ENCODE peak calls at places on chromosomes 13 and 19, in six cellular contexts. A is omental fat pad, I is AG04450, X is right lobe of liver, H is mesothelial cell of epicardium, C is NCI-H510A treated with DMSO at 0.1 percent for 48 hours. B is an unnamed sample.

GRCh38 chr19:42573642-42574041 is 21.1 kb downstream of the CEACAM8 start:
- DNase-seq in A (no peak), I (no peak), X (no peak), H (no peak), C (no peak), B (no peak)

GRCh38 chr13:87331178-87331577 is 340.0 kb upstream of the SLITRK5 start:
- DNase-seq in A (no peak), I (no peak), X (peak), H (no peak), C (no peak), B (no peak)

GRCh38 chr19:2253106-2254051 is 2.8 kb downstream of the JSRP1 start:
- DNase-seq in A (no peak), I (no peak), X (no peak), H (no peak), C (no peak), B (no peak)

GRCh38 chr13:34591801-34592454 is 350.1 kb upstream of the NBEA start:
- DNase-seq in A (no peak), I (no peak), X (no peak), H (no peak), C (peak), B (no peak)

GRCh38 chr19:17323973-17324327 is 10.7 kb downstream of the ANO8 start:
- DNase-seq in A (no peak), I (no peak), X (no peak), H (no peak), C (no peak), B (no peak)

GRCh38 chr19:33904681-33905080 is 108.0 kb downstream of the KCTD15 start:
- DNase-seq in A (no peak), I (no peak), X (no peak), H (no peak), C (no peak), B (no peak)

GRCh38 chr19:4916292-4917082 is 7.2 kb downstream of the UHRF1 start:
- DNase-seq in A (no peak), I (no peak), X (no peak), H (no peak), C (no peak), B (peak)

GRCh38 chr13:40352807-40353562 is 313.5 kb downstream of the FOXO1 start:
- DNase-seq in A (no peak), I (no peak), X (no peak), H (peak), C (no peak), B (no peak)

GRCh38 chr19:40702337-40703012 is 12.0 kb upstream of the NUMBL start:
- DNase-seq in A (no peak), I (no peak), X (no peak), H (no peak), C (no peak), B (no peak)

GRCh38 chr19:38213911-38214625 is 10.0 kb downstream of the DPF1 start:
- DNase-seq in A (no peak), I (no peak), X (no peak), H (no peak), C (no peak), B (no peak)

GRCh38 chr19:35766571-35767104 is 8.7 kb downstream of the PROSER3 start:
- DNase-seq in A (no peak), I (no peak), X (peak), H (no peak), C (no peak), B (no peak)

GRCh38 chr19:55383279-55383788 is 758 bp downstream of the TMEM238 start:
- DNase-seq in A (no peak), I (no peak), X (no peak), H (no peak), C (no peak), B (no peak)

GRCh38 chr13:30341815-30342570 is 34.6 kb upstream of the KATNAL1 start:
- DNase-seq in A (no peak), I (peak), X (peak), H (peak), C (no peak), B (no peak)

GRCh38 chr19:35871611-35872010 is 3.2 kb downstream of the APLP1 start:
- DNase-seq in A (no peak), I (no peak), X (no peak), H (no peak), C (no peak), B (no peak)

GRCh38 chr13:27920677-27921420 is 1.0 kb downstream of the PDX1 start:
- DNase-seq in A (no peak), I (no peak), X (no peak), H (no peak), C (peak), B (peak)

GRCh38 chr19:38277549-38277948 is 13.2 kb downstream of the SPINT2 start:
- DNase-seq in A (no peak), I (no peak), X (no peak), H (no peak), C (no peak), B (no peak)

GRCh38 chr19:3785464-3785937 is 680 bp downstream of the MATK start:
- DNase-seq in A (no peak), I (no peak), X (no peak), H (no peak), C (no peak), B (no peak)

GRCh38 chr13:20824762-20825161 is 51.0 kb upstream of the EEF1AKMT1 start:
- DNase-seq in A (no peak), I (no peak), X (no peak), H (no peak), C (no peak), B (no peak)

GRCh38 chr13:94711561-94712286 is 621 bp downstream of the SOX21 start:
- DNase-seq in A (no peak), I (no peak), X (no peak), H (no peak), C (no peak), B (no peak)

GRCh38 chr19:12779162-12779993 is 4.0 kb upstream of the HOOK2 start:
- DNase-seq in A (no peak), I (no peak), X (no peak), H (no peak), C (no peak), B (no peak)

GRCh38 chr13:43021926-43022670 is 1.3 kb upstream of the DNAJC15 start:
- DNase-seq in A (no peak), I (no peak), X (no peak), H (no peak), C (no peak), B (no peak)

GRCh38 chr19:808176-808741 is 11.0 kb downstream of the PTBP1 start:
- DNase-seq in A (no peak), I (no peak), X (no peak), H (no peak), C (no peak), B (peak)

GRCh38 chr19:45768644-45769053 is 403 bp downstream of the SIX5 start:
- DNase-seq in A (no peak), I (no peak), X (no peak), H (no peak), C (peak), B (no peak)

GRCh38 chr19:677601-678380 is 1.6 kb downstream of the FSTL3 start:
- DNase-seq in A (no peak), I (no peak), X (no peak), H (no peak), C (no peak), B (no peak)

GRCh38 chr13:74695021-74695800 is 561.0 kb upstream of the KLF12 start:
- DNase-seq in A (no peak), I (no peak), X (no peak), H (no peak), C (no peak), B (no peak)

GRCh38 chr19:1411255-1412191 is 4.1 kb downstream of the DAZAP1 start:
- DNase-seq in A (no peak), I (no peak), X (no peak), H (no peak), C (no peak), B (no peak)

GRCh38 chr19:47729799-47730520 is 15.4 kb upstream of the NOP53 start:
- DNase-seq in A (peak), I (no peak), X (peak), H (no peak), C (no peak), B (no peak)

GRCh38 chr13:76222511-76222910 is 586.4 kb downstream of the LMO7 start:
- DNase-seq in A (no peak), I (no peak), X (no peak), H (no peak), C (no peak), B (no peak)

GRCh38 chr19:39223703-39224279 is 19.7 kb upstream of the SYCN start:
- DNase-seq in A (no peak), I (no peak), X (no peak), H (no peak), C (no peak), B (no peak)

GRCh38 chr19:12774588-12775555 is at the start of gene HOOK2:
- DNase-seq in A (no peak), I (no peak), X (peak), H (no peak), C (peak), B (no peak)

GRCh38 chr13:98142427-98143156 is at the start of gene FARP1:
- DNase-seq in A (no peak), I (no peak), X (peak), H (peak), C (peak), B (peak)

GRCh38 chr13:103190841-103191240 is 124.6 kb upstream of the SLC10A2 start:
- DNase-seq in A (no peak), I (no peak), X (no peak), H (no peak), C (no peak), B (no peak)

GRCh38 chr13:23321534-23322241 is 111.8 kb downstream of the SACS start:
- DNase-seq in A (no peak), I (peak), X (no peak), H (no peak), C (no peak), B (no peak)

GRCh38 chr13:105709181-105709580 is 826.3 kb downstream of the EFNB2 start:
- DNase-seq in A (no peak), I (no peak), X (no peak), H (no peak), C (no peak), B (no peak)

GRCh38 chr13:108566413-108567170 is 62.8 kb upstream of the MYO16 start:
- DNase-seq in A (no peak), I (no peak), X (no peak), H (no peak), C (no peak), B (no peak)

B was measured in GM12892.